ENCODE peak calls at places on chromosomes 4 and X, in eight cellular contexts. R is breast epithelium, J is spleen, G is H1, Q is transverse colon, O is SK-N-SH, F is K562, D is endothelial cell of umbilical vein. P is an unnamed sample. For H3K9me3, the result is how much of the 10 kb centered on the place peaks cover.

GRCh38 chr4:75830906-75831305 is 71.3 kb downstream of the PPEF2 start:
- DNase-seq in R (no peak), J (no peak), G (no peak), Q (no peak), O (no peak), F (no peak), D (no peak), P (no peak)

GRCh38 chrX:82127228-82128123 is 925.6 kb downstream of the SH3BGRL start:
- DNase-seq in R (no peak), J (no peak), G (no peak), Q (no peak), O (no peak), F (no peak), D (no peak), P (no peak)

GRCh38 chr4:184289179-184289535 is 71.5 kb upstream of the ENPP6 start:
- DNase-seq in R (no peak), J (no peak), G (no peak), Q (no peak), O (no peak), F (no peak), D (no peak), P (no peak)

GRCh38 chr4:173013232-173013932 is 155.2 kb upstream of the GALNT7 start:
- DNase-seq in R (no peak), J (no peak), G (peak), Q (peak), O (peak), F (peak), D (peak), P (no peak)

GRCh38 chr4:112942077-112942476 is 107.4 kb upstream of the ANK2 start:
- DNase-seq in R (no peak), J (no peak), G (no peak), Q (no peak), O (no peak), F (no peak), D (no peak), P (no peak)

GRCh38 chr4:52157641-52158316 is 106.7 kb downstream of the SPATA18 start:
- DNase-seq in R (no peak), J (no peak), G (no peak), Q (no peak), O (no peak), F (no peak), D (no peak), P (no peak)

GRCh38 chr4:13483142-13484044 is 747 bp downstream of the RAB28 start:
- DNase-seq in R (peak), J (no peak), G (no peak), Q (peak), O (peak), F (peak), D (peak), P (peak)

GRCh38 chrX:104318330-104319009 is 63.7 kb upstream of the ESX1 start:
- DNase-seq in R (no peak), J (no peak), G (no peak), Q (peak), O (no peak), F (no peak), D (peak), P (no peak)

GRCh38 chr4:54726907-54727306 is 69.2 kb downstream of the KIT start:
- DNase-seq in R (no peak), J (no peak), G (no peak), Q (no peak), O (no peak), F (no peak), D (no peak), P (no peak)

GRCh38 chrX:14014526-14014925 is 15.2 kb downstream of the GEMIN8 start:
- DNase-seq in R (no peak), J (no peak), G (no peak), Q (no peak), O (no peak), F (no peak), D (no peak), P (no peak)

GRCh38 chrX:78168065-78168464 is 28.6 kb upstream of the TAF9B start:
- DNase-seq in R (no peak), J (no peak), G (no peak), Q (no peak), O (no peak), F (no peak), D (no peak), P (no peak)

GRCh38 chr4:72313121-72313520 is 255.9 kb downstream of the ADAMTS3 start:
- DNase-seq in R (peak), J (no peak), G (no peak), Q (no peak), O (no peak), F (no peak), D (no peak), P (no peak)

GRCh38 chr4:168645933-168646768 is 149.3 kb downstream of the PALLD start:
- DNase-seq in R (no peak), J (no peak), G (no peak), Q (no peak), O (peak), F (no peak), D (no peak), P (no peak)

GRCh38 chr4:174053895-174054294 is 229.6 kb downstream of the FBXO8 start:
- DNase-seq in R (no peak), J (no peak), G (no peak), Q (no peak), O (no peak), F (no peak), D (no peak), P (no peak)

GRCh38 chrX:106964290-106964689 is 35.7 kb downstream of the MORC4 start:
- DNase-seq in R (no peak), J (no peak), G (no peak), Q (no peak), O (no peak), F (no peak), D (no peak), P (no peak)

GRCh38 chr4:112284662-112285411 is 867 bp downstream of the TIFA start:
- DNase-seq in R (peak), J (peak), G (no peak), Q (peak), O (peak), F (peak), D (peak), P (no peak)

GRCh38 chr4:180923476-180923875 is 1319.7 kb upstream of the TENM3 start:
- DNase-seq in R (no peak), J (no peak), G (no peak), Q (no peak), O (no peak), F (no peak), D (no peak), P (no peak)

GRCh38 chr4:84051728-84052127 is 447.4 kb downstream of the NKX6-1 start:
- DNase-seq in R (no peak), J (no peak), G (no peak), Q (no peak), O (no peak), F (no peak), D (no peak), P (no peak)

GRCh38 chr4:113006632-113007031 is 42.8 kb upstream of the ANK2 start:
- DNase-seq in R (no peak), J (no peak), G (no peak), Q (no peak), O (no peak), F (no peak), D (no peak), P (no peak)

GRCh38 chr4:150363721-150364688 is 217.9 kb upstream of the MAB21L2 start:
- DNase-seq in R (no peak), J (no peak), G (no peak), Q (no peak), O (no peak), F (no peak), D (no peak), P (no peak)

GRCh38 chrX:40479777-40480318 is 100.9 kb upstream of the ATP6AP2 start:
- DNase-seq in R (no peak), J (no peak), G (no peak), Q (no peak), O (no peak), F (peak), D (no peak), P (no peak)

GRCh38 chrX:1807301-1807731 is 192.5 kb downstream of the ASMT start:
- DNase-seq in R (no peak), J (peak), G (peak), Q (no peak), O (no peak), F (no peak), D (no peak), P (no peak)

GRCh38 chr4:154595807-154596206 is 5.3 kb upstream of the FGA start:
- DNase-seq in R (no peak), J (no peak), G (no peak), Q (no peak), O (no peak), F (no peak), D (no peak), P (no peak)

GRCh38 chr4:2484993-2485392 is 16.1 kb downstream of the RNF4 start:
- DNase-seq in R (peak), J (peak), G (no peak), Q (peak), O (no peak), F (no peak), D (peak), P (peak)

GRCh38 chr4:16967722-16968121 is 69.3 kb upstream of the LDB2 start:
- DNase-seq in R (no peak), J (no peak), G (no peak), Q (peak), O (no peak), F (no peak), D (peak), P (peak)

GRCh38 chr4:60683953-60684352 is 516.2 kb upstream of the ADGRL3 start:
- DNase-seq in R (no peak), J (no peak), G (no peak), Q (no peak), O (no peak), F (no peak), D (no peak), P (no peak)

GRCh38 chrX:16839852-16840460 is 30.2 kb downstream of the RBBP7 start:
- DNase-seq in R (no peak), J (no peak), G (no peak), Q (no peak), O (no peak), F (no peak), D (no peak), P (no peak)

GRCh38 chr4:73315091-73315490 is 56.5 kb upstream of the ANKRD17 start:
- DNase-seq in R (no peak), J (no peak), G (no peak), Q (no peak), O (no peak), F (no peak), D (no peak), P (no peak)

GRCh38 chrX:110204986-110205385 is 112.9 kb downstream of the AMMECR1 start:
- DNase-seq in R (no peak), J (no peak), G (no peak), Q (no peak), O (no peak), F (no peak), D (no peak), P (no peak)

GRCh38 chr4:35963969-35964515 is 280.3 kb downstream of the ARAP2 start:
- DNase-seq in R (no peak), J (no peak), G (no peak), Q (no peak), O (no peak), F (no peak), D (no peak), P (no peak)

GRCh38 chrX:108270739-108271396 is 167.4 kb downstream of the COL4A6 start:
- DNase-seq in R (no peak), J (no peak), G (no peak), Q (no peak), O (no peak), F (no peak), D (no peak), P (peak)

GRCh38 chrX:15194136-15194535 is 75.7 kb downstream of the ASB9 start:
- DNase-seq in R (no peak), J (no peak), G (no peak), Q (no peak), O (no peak), F (no peak), D (no peak), P (no peak)

GRCh38 chr4:61204353-61204752 is 4.2 kb downstream of the ADGRL3 start:
- DNase-seq in R (no peak), J (no peak), G (no peak), Q (no peak), O (no peak), F (no peak), D (no peak), P (no peak)

GRCh38 chr4:147933316-147933715 is 201.4 kb downstream of the ARHGAP10 start:
- DNase-seq in R (no peak), J (no peak), G (no peak), Q (peak), O (no peak), F (no peak), D (peak), P (no peak)

GRCh38 chr4:6942238-6942800 is 32.7 kb downstream of the TBC1D14 start:
- DNase-seq in R (no peak), J (peak), G (no peak), Q (no peak), O (no peak), F (peak), D (peak), P (no peak)

GRCh38 chr4:3791910-3792542 is 25.8 kb downstream of the ADRA2C start:
- DNase-seq in R (no peak), J (no peak), G (peak), Q (peak), O (no peak), F (peak), D (peak), P (no peak)

GRCh38 chrX:34656842-34657780 is at the start of gene TMEM47:
- DNase-seq in R (peak), J (peak), G (peak), Q (peak), O (peak), F (peak), D (peak), P (peak)

DNA sequence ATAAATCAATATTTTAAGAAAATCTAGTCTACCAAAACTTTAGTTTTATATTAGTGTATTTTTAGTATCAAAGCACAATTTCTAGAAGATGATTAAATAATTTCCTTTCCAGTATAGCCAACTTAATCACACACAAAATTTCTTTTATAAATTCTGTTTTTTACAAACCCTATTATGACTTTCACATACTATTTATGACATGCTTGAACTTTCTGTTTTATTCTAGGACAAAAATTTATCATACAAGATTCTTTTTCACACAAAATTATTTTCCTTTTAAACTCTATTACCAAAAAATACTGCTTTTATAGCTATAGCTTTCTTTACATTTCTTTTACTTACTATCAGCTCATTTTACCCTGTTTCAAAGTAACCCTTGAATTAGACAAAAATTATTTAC is 149.5 kb downstream of the OR13H1 start:
- DNase-seq in R (no peak), J (no peak), G (no peak), Q (no peak), O (no peak), F (no peak), D (no peak), P (no peak)
- H3K9me3 ChIP-seq in R (under half), J (under half), G (under half), Q (under half), O (under half), F (under half), D (under half), P (under half)

GRCh38 chr4:20075479-20075878 is 176.2 kb upstream of the SLIT2 start:
- DNase-seq in R (no peak), J (no peak), G (no peak), Q (no peak), O (no peak), F (no peak), D (peak), P (no peak)
- TF ChIP-seq CTCF in R (no peak), J (no peak), G (no peak), Q (no peak), O (peak), F (no peak), D (no peak), P (no peak)

GRCh38 chr4:14772388-14772787 is 229.9 kb upstream of the CPEB2 start:
- DNase-seq in R (no peak), J (no peak), G (no peak), Q (no peak), O (no peak), F (no peak), D (no peak), P (no peak)

GRCh38 chr4:14771091-14771490 is 231.2 kb upstream of the CPEB2 start:
- DNase-seq in R (no peak), J (no peak), G (no peak), Q (no peak), O (no peak), F (no peak), D (no peak), P (no peak)

GRCh38 chr4:14768449-14768848 is 233.8 kb upstream of the CPEB2 start:
- DNase-seq in R (no peak), J (no peak), G (no peak), Q (no peak), O (no peak), F (no peak), D (no peak), P (no peak)

GRCh38 chr4:14771504-14772175 is 230.6 kb upstream of the CPEB2 start:
- DNase-seq in R (no peak), J (no peak), G (no peak), Q (no peak), O (no peak), F (no peak), D (no peak), P (no peak)

DNA sequence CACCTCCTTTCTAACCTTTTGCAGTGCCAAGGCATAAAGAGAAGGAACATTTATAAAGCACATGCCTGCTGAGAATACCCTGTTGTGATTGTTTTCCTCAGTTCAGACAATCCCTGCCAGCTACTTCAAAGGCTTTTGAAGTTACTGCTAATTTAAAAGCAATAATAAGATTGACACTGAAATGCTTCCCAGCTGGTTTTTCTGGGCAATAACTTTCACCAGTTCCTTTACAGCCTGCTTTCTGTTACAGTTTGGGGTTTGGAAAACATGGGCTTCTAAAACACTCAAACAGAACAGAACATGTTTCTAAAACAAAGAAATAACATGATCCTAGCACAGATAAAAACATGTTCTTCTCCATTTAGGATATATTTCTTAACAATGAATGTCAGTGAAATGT is 232.3 kb upstream of the CPEB2 start:
- DNase-seq in R (no peak), J (no peak), G (no peak), Q (no peak), O (no peak), F (no peak), D (no peak), P (no peak)
- TF ChIP-seq POLR2AphosphoS5 in R (no peak), J (no peak), G (no peak), Q (no peak), O (no peak), F (no peak), D (no peak), P (no peak)

GRCh38 chr4:109977854-109978501 is 65.3 kb downstream of the EGF start:
- DNase-seq in R (no peak), J (no peak), G (no peak), Q (no peak), O (peak), F (peak), D (peak), P (no peak)

GRCh38 chr4:109979932-109980717 is 67.4 kb downstream of the EGF start:
- DNase-seq in R (no peak), J (no peak), G (no peak), Q (no peak), O (no peak), F (no peak), D (no peak), P (no peak)

GRCh38 chr4:109976189-109976588 is 63.5 kb downstream of the EGF start:
- DNase-seq in R (no peak), J (no peak), G (no peak), Q (no peak), O (no peak), F (no peak), D (no peak), P (no peak)

GRCh38 chr4:109981936-109982335 is 69.3 kb downstream of the EGF start:
- DNase-seq in R (no peak), J (no peak), G (no peak), Q (no peak), O (no peak), F (no peak), D (no peak), P (no peak)

DNA sequence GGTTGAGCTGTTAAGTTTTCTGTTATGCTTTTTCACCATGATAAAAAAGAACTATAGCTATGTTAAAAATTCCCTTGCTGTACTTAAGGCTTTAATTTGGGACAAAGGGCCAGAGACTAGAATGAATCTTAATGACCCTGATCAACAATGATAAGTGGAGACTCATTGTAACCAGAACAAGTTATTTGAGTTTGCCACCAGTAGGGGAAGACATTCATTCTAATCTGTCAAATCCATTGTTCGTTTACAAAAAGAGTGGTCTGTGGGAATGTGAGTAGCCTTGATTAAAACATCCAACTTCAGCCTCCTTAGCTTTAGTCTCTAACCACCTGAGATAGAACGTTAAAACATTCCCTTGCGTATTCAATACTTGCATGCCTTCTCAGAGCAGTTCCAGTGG is 66.0 kb downstream of the EGF start:
- DNase-seq in R (no peak), J (no peak), G (no peak), Q (no peak), O (no peak), F (no peak), D (peak), P (no peak)
- H3K9me3 ChIP-seq in R (under half), J (under half), G (under half), Q (under half), O (under half), F (under half), D (under half), P (under half)

GRCh38 chrX:132009344-132009743 is 13.8 kb upstream of the STK26 start:
- DNase-seq in R (no peak), J (no peak), G (no peak), Q (no peak), O (no peak), F (no peak), D (no peak), P (no peak)
- TF ChIP-seq CTCF in R (no peak), J (no peak), G (no peak), Q (no peak), O (no peak), F (no peak), D (no peak), P (no peak)

GRCh38 chr4:58265734-58266133 is 1155.5 kb upstream of the IGFBP7 start:
- DNase-seq in R (no peak), J (no peak), G (no peak), Q (no peak), O (no peak), F (no peak), D (no peak), P (no peak)
- TF ChIP-seq POLR2AphosphoS5 in R (no peak), J (no peak), G (no peak), Q (no peak), O (no peak), F (no peak), D (no peak), P (no peak)

GRCh38 chrX:144683247-144683646 is 564.1 kb upstream of the SPANXN1 start:
- DNase-seq in R (no peak), J (no peak), G (no peak), Q (no peak), O (no peak), F (no peak), D (no peak), P (no peak)
- H3K9me3 ChIP-seq in R (under half), J (under half), G (under half), Q (under half), O (under half), F (under half), D (under half), P (under half)

GRCh38 chr4:42237010-42237409 is 84.6 kb upstream of the BEND4 start:
- DNase-seq in R (no peak), J (no peak), G (no peak), Q (no peak), O (no peak), F (no peak), D (no peak), P (no peak)

GRCh38 chr4:42237451-42237850 is 85.0 kb upstream of the BEND4 start:
- DNase-seq in R (no peak), J (no peak), G (no peak), Q (no peak), O (no peak), F (no peak), D (no peak), P (no peak)

DNA sequence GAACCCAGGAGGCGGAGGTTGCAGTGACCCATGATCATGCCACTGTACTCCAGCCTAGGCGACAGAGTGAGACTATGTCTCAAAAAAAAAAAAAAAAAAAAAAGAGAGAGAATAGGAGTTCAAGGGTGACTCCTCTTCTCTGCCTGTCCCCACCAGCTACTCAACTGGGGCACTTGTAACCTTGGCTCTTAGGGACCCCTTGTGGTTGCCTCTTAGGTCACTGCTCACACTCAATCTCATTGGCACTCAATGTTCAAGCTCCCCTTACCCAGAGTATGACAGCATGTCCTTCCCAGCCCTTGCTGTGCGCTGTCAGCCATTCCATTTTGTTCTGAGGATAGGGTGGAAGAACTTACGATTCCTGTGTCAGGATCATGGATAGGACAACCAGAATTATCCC is 82.4 kb upstream of the BEND4 start:
- DNase-seq in R (no peak), J (no peak), G (no peak), Q (no peak), O (no peak), F (no peak), D (no peak), P (no peak)
- TF ChIP-seq CTCF in R (no peak), J (no peak), G (peak), Q (no peak), O (no peak), F (peak), D (no peak), P (no peak)

GRCh38 chr4:82542642-82543041 is 19.1 kb downstream of the TMEM150C start:
- DNase-seq in R (no peak), J (no peak), G (no peak), Q (no peak), O (no peak), F (no peak), D (no peak), P (no peak)
- TF ChIP-seq POLR2AphosphoS5 in R (no peak), J (no peak), G (no peak), Q (no peak), O (no peak), F (no peak), D (no peak), P (no peak)

P was measured in sigmoid colon.